ENCODE peak calls at places on chromosomes 2 and 18, in five cellular contexts. One of them, this sample, is unnamed.

GRCh38 chr2:236054125-236054524 is 114.1 kb downstream of the GBX2 start:
- DNase-seq in stomach: no peak
- DNase-seq in nephron progenitor cell: no peak
- DNase-seq in H9: no peak
- DNase-seq in heart left ventricle: no peak
- DNase-seq in this sample: no peak

GRCh38 chr2:235234711-235235110 is 259.1 kb upstream of the AGAP1 start:
- DNase-seq in heart left ventricle: no peak
- DNase-seq in nephron progenitor cell: no peak
- DNase-seq in stomach: no peak
- DNase-seq in H9: no peak
- DNase-seq in this sample: peak

GRCh38 chr2:61670591-61671503 is 132.7 kb upstream of the XPO1 start:
- DNase-seq in heart left ventricle: peak
- DNase-seq in stomach: peak
- DNase-seq in nephron progenitor cell: no peak
- DNase-seq in H9: no peak
- DNase-seq in this sample: peak

GRCh38 chr2:194674043-194674442 is 983.0 kb upstream of the SLC39A10 start:
- DNase-seq in H9: no peak
- DNase-seq in stomach: no peak
- DNase-seq in heart left ventricle: no peak
- DNase-seq in nephron progenitor cell: no peak
- DNase-seq in this sample: no peak

GRCh38 chr2:220165401-220165800 is 538.0 kb downstream of the SLC4A3 start:
- DNase-seq in H9: peak
- DNase-seq in heart left ventricle: no peak
- DNase-seq in nephron progenitor cell: no peak
- DNase-seq in stomach: peak
- DNase-seq in this sample: no peak

GRCh38 chr2:149185942-149186490 is 144.4 kb upstream of the LYPD6 start:
- DNase-seq in stomach: no peak
- DNase-seq in nephron progenitor cell: no peak
- DNase-seq in heart left ventricle: no peak
- DNase-seq in H9: no peak
- DNase-seq in this sample: no peak

GRCh38 chr2:30487603-30488002 is 40.6 kb downstream of the LCLAT1 start:
- DNase-seq in heart left ventricle: no peak
- DNase-seq in stomach: no peak
- DNase-seq in H9: no peak
- DNase-seq in nephron progenitor cell: no peak
- DNase-seq in this sample: no peak

GRCh38 chr2:152462591-152463178 is 127.7 kb downstream of the FMNL2 start:
- DNase-seq in stomach: no peak
- DNase-seq in heart left ventricle: no peak
- DNase-seq in H9: no peak
- DNase-seq in nephron progenitor cell: no peak
- DNase-seq in this sample: no peak

GRCh38 chr2:217880891-217881290 is 121.9 kb downstream of the TNS1 start:
- DNase-seq in H9: no peak
- DNase-seq in stomach: no peak
- DNase-seq in nephron progenitor cell: no peak
- DNase-seq in heart left ventricle: peak
- DNase-seq in this sample: peak

GRCh38 chr2:146584316-146584715 is 1260.5 kb upstream of the ACVR2A start:
- DNase-seq in stomach: no peak
- DNase-seq in H9: no peak
- DNase-seq in nephron progenitor cell: no peak
- DNase-seq in heart left ventricle: no peak
- DNase-seq in this sample: no peak

GRCh38 chr2:205461169-205461568 is 221.1 kb upstream of the NRP2 start:
- DNase-seq in nephron progenitor cell: no peak
- DNase-seq in stomach: no peak
- DNase-seq in H9: no peak
- DNase-seq in heart left ventricle: no peak
- DNase-seq in this sample: no peak

GRCh38 chr18:2657043-2657512 is 1.6 kb downstream of the SMCHD1 start:
- DNase-seq in heart left ventricle: no peak
- DNase-seq in nephron progenitor cell: no peak
- DNase-seq in H9: no peak
- DNase-seq in stomach: no peak
- DNase-seq in this sample: peak

GRCh38 chr2:177666408-177666807 is 273.8 kb downstream of the AGPS start:
- DNase-seq in heart left ventricle: no peak
- DNase-seq in stomach: no peak
- DNase-seq in H9: no peak
- DNase-seq in nephron progenitor cell: no peak
- DNase-seq in this sample: peak

GRCh38 chr2:159226059-159226461 is 60.4 kb downstream of the WDSUB1 start:
- DNase-seq in H9: no peak
- DNase-seq in nephron progenitor cell: no peak
- DNase-seq in heart left ventricle: no peak
- DNase-seq in stomach: peak
- DNase-seq in this sample: peak

GRCh38 chr18:22166070-22166972 is 3.1 kb upstream of the GATA6 start:
- DNase-seq in nephron progenitor cell: peak
- DNase-seq in heart left ventricle: peak
- DNase-seq in stomach: peak
- DNase-seq in H9: no peak
- DNase-seq in this sample: no peak

GRCh38 chr2:241036397-241036963 is 38.1 kb downstream of the SNED1 start:
- DNase-seq in H9: peak
- DNase-seq in stomach: peak
- DNase-seq in heart left ventricle: no peak
- DNase-seq in nephron progenitor cell: peak
- DNase-seq in this sample: no peak

GRCh38 chr2:240930096-240930630 is 24.0 kb downstream of the CROCC2 start:
- DNase-seq in nephron progenitor cell: no peak
- DNase-seq in H9: peak
- DNase-seq in heart left ventricle: peak
- DNase-seq in stomach: peak
- DNase-seq in this sample: no peak

GRCh38 chr2:20012282-20013060 is at the start of gene MATN3:
- DNase-seq in heart left ventricle: peak
- DNase-seq in H9: peak
- DNase-seq in nephron progenitor cell: peak
- DNase-seq in stomach: peak
- DNase-seq in this sample: peak

This sample was measured in choroid plexus epithelial cell.